ENCODE peak calls at places on chromosome 16, in seven cellular contexts. A, E, U, Z, J, S and M are unnamed samples.

GRCh38 chr16:9602201-9602600 is 510.8 kb downstream of the HAPSTR1 start:
- DNase-seq in S (no peak), A (no peak), E (no peak), Z (no peak), U (no peak), J (no peak), M (no peak)

GRCh38 chr16:31385680-31386079 is 7.5 kb upstream of the ITGAD start:
- DNase-seq in S (no peak), U (no peak), A (peak; percentile 55), J (no peak), Z (no peak), E (no peak), M (no peak)

GRCh38 chr16:22123146-22123545 is 30.8 kb downstream of the VWA3A start:
- DNase-seq in U (no peak), S (no peak), A (no peak), E (no peak), Z (peak; percentile 17), J (no peak), M (no peak)

GRCh38 chr16:66135376-66135775 is 231.1 kb upstream of the CDH5 start:
- DNase-seq in A (peak; percentile 24), S (peak; percentile 75), J (no peak), E (no peak), Z (no peak), U (peak; percentile 25), M (no peak)

GRCh38 chr16:15031179-15031578 is 24.7 kb downstream of the NTAN1 start:
- DNase-seq in E (no peak), Z (no peak), J (no peak), A (no peak), U (no peak), S (no peak), M (no peak)

GRCh38 chr16:88866151-88866920 is at the start of gene PABPN1L:
- DNase-seq in A (no peak), S (no peak), U (no peak), E (no peak), J (no peak), Z (no peak), M (no peak)

GRCh38 chr16:64469906-64470702 is 651.8 kb downstream of the CDH11 start:
- DNase-seq in Z (peak; percentile 17), S (no peak), A (no peak), U (no peak), J (peak; percentile 8), E (no peak), M (no peak)

GRCh38 chr16:46428108-46429061 is 192.8 kb downstream of the SHCBP1 start:
- DNase-seq in J (no peak), Z (peak; percentile 0), S (no peak), A (no peak), E (no peak), U (no peak), M (no peak)

GRCh38 chr16:74973304-74973703 is 11.6 kb downstream of the WDR59 start:
- DNase-seq in S (no peak), A (no peak), U (no peak), E (no peak), Z (no peak), J (no peak), M (no peak)

GRCh38 chr16:11128211-11129123 is 127.5 kb downstream of the SOCS1 start:
- DNase-seq in A (peak; percentile 44), J (no peak), E (no peak), S (peak; percentile 54), U (peak; percentile 79), Z (peak; percentile 85), M (no peak)

GRCh38 chr16:982152-983043 is 828 bp downstream of the SOX8 start:
- DNase-seq in U (no peak), S (no peak), E (no peak), A (no peak), J (no peak), Z (no peak), M (no peak)

GRCh38 chr16:73636196-73636595 is 588.3 kb upstream of the ZFHX3 start:
- DNase-seq in E (no peak), U (no peak), A (no peak), J (no peak), S (no peak), Z (no peak), M (no peak)

GRCh38 chr16:22386976-22387375 is 12.6 kb upstream of the CDR2 start:
- DNase-seq in U (peak; percentile 95), J (peak; percentile 90), Z (peak; percentile 88), A (no peak), E (no peak), S (peak; percentile 92), M (no peak)

GRCh38 chr16:29984137-29984763 is 10.6 kb downstream of the TAOK2 start:
- DNase-seq in E (no peak), A (no peak), Z (no peak), U (no peak), S (no peak), J (no peak), M (no peak)

GRCh38 chr16:57042157-57043111 is 49.9 kb upstream of the CPNE2 start:
- DNase-seq in E (no peak), A (no peak), S (peak; percentile 69), J (no peak), U (peak; percentile 36), Z (no peak), M (peak; percentile 93)

GRCh38 chr16:85586360-85587145 is 26.6 kb upstream of the GSE1 start:
- DNase-seq in E (no peak), A (no peak), U (peak; percentile 70), S (peak; percentile 39), Z (peak; percentile 37), J (no peak), M (no peak)

GRCh38 chr16:77564791-77565390 is 130.1 kb upstream of the ADAMTS18 start:
- DNase-seq in U (peak; percentile 8), E (no peak), S (peak; percentile 81), Z (peak; percentile 42), J (peak; percentile 51), A (no peak), M (no peak)

GRCh38 chr16:54107803-54108202 is 178.8 kb downstream of the IRX3 start:
- DNase-seq in E (no peak), J (no peak), S (no peak), A (no peak), Z (no peak), U (no peak), M (no peak)

GRCh38 chr16:66222756-66223155 is 143.7 kb upstream of the CDH5 start:
- DNase-seq in J (no peak), A (no peak), Z (peak; percentile 43), S (no peak), E (no peak), U (no peak), M (no peak)

GRCh38 chr16:89722392-89723278 is 1.3 kb downstream of the ZNF276 start:
- DNase-seq in S (peak; percentile 77), J (peak; percentile 50), U (peak; percentile 16), Z (peak; percentile 26), E (no peak), A (peak; percentile 55), M (no peak)

GRCh38 chr16:75702247-75702646 is 986 bp upstream of the DUXB start:
- DNase-seq in Z (peak; percentile 7), J (no peak), A (peak; percentile 19), U (no peak), E (peak; percentile 44), S (no peak), M (no peak)

DNA sequence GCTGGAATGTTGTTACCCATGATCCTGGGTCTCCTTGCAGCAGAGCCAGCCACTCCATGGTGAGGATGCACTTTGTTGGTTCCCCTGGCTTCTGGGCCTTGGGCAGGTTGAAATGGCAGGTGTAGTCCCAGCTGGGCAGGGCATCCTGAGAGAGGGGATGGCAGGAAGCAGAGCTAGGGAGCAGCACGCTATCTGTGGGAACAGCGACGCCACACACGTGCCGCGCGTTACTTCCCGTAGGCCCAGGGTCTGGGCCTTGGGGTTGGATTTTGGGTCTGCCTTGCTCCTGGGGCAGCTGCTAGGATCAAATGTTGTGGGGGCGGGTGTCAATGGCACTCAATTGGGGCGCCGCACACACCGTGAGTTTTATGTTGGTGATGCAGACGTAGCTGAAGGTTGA is 368.0 kb downstream of the CPPED1 start:
- DNase-seq in Z (no peak), J (no peak), U (no peak), S (no peak), A (no peak), E (no peak), M (no peak)
- H2AFZ ChIP-seq in Z (no peak overlapping the region), J (no peak overlapping the region), U (no peak overlapping the region), S (no peak overlapping the region), A (no peak overlapping the region), E (no peak overlapping the region), M (no peak overlapping the region)

GRCh38 chr16:81651758-81652718 is 127.1 kb upstream of the PLCG2 start:
- DNase-seq in E (no peak), J (no peak), A (no peak), U (no peak), S (peak; percentile 27), Z (no peak), M (no peak)
- H3K4me3 ChIP-seq in E (no peak overlapping the region), J (no peak overlapping the region), A (no peak overlapping the region), U (no peak overlapping the region), S (no peak overlapping the region), Z (no peak overlapping the region), M (no peak overlapping the region)

GRCh38 chr16:83940157-83940556 is 12.9 kb upstream of the OSGIN1 start:
- DNase-seq in U (no peak), Z (no peak), A (no peak), E (no peak), S (no peak), J (no peak), M (no peak)
- H2AFZ ChIP-seq in U (no peak overlapping the region), Z (no peak overlapping the region), A (no peak overlapping the region), E (no peak overlapping the region), S (no peak overlapping the region), J (no peak overlapping the region), M (no peak overlapping the region)

GRCh38 chr16:49620158-49620867 is 235.6 kb downstream of the ZNF423 start:
- DNase-seq in E (peak; percentile 51), J (peak; percentile 71), S (peak; percentile 76), Z (peak; percentile 91), A (peak; percentile 89), U (peak; percentile 53), M (no peak)
- H3K4me3 ChIP-seq in E (no peak overlapping the region), J (no peak overlapping the region), S (no peak overlapping the region), Z (no peak overlapping the region), A (no peak overlapping the region), U (no peak overlapping the region), M (no peak overlapping the region)

GRCh38 chr16:23947838-23948237 is 112.1 kb downstream of the PRKCB start:
- DNase-seq in J (no peak), U (no peak), A (no peak), E (no peak), Z (no peak), S (no peak), M (no peak)
- H2AFZ ChIP-seq in J (no peak overlapping the region), U (no peak overlapping the region), A (no peak overlapping the region), E (no peak overlapping the region), Z (no peak overlapping the region), S (no peak overlapping the region), M (no peak overlapping the region)

DNA sequence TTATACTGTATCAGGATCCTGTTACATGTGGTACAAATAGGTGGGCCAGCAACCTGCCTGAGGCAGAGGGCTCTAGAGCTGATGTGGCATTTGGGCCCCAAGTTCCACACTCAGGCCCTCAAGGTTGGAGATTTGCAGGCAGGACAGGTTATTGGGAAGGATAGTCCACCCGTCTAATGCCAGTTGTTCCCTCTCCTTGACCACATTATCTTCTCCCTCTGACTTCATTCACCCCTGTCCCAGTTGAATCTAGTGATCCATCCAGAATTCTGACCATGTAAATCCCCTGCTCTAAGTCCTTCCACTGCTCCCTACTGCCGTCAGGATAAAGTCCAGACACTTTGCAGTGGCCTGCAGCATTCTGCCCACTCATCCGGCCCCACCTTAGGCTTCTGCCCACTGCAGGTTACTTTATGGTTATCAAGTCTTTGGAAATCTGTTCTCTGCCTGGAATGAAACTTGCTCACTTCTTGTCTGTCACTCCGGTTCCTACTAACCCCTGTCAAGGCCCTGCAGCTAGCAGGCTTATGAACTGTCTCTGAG is 1.9 kb upstream of the NFATC3 start:
- DNase-seq in S (no peak), U (no peak), J (no peak), E (no peak), A (no peak), Z (no peak), M (no peak)
- H3K4me3 ChIP-seq in S (no peak overlapping the region), U (no peak overlapping the region), J (no peak overlapping the region), E (peak overlapping the region; percentile 35), A (no peak overlapping the region), Z (no peak overlapping the region), M (no peak overlapping the region)